ENCODE peak calls at places on chromosomes 6 and 20, in ten cellular contexts. One of them, this sample, is unnamed. For H3K27me3, the result is how much of the 10 kb centered on the place peaks cover.

GRCh38 chr6:150025201-150025917 is at the start of gene RAET1L:
- DNase-seq in bronchial epithelial cell: peak
- DNase-seq in tibial artery: no peak
- DNase-seq in psoas muscle: no peak
- DNase-seq in spleen: no peak
- DNase-seq in gastrocnemius medialis: no peak
- DNase-seq in upper lobe of right lung: no peak
- DNase-seq in fibroblast of lung: peak
- DNase-seq in GM06990: no peak
- DNase-seq in heart left ventricle: no peak
- DNase-seq in this sample: no peak

GRCh38 chr6:165181951-165182414 is 127.4 kb downstream of the C6orf118 start:
- DNase-seq in bronchial epithelial cell: peak
- DNase-seq in tibial artery: no peak
- DNase-seq in psoas muscle: no peak
- DNase-seq in spleen: no peak
- DNase-seq in gastrocnemius medialis: no peak
- DNase-seq in upper lobe of right lung: no peak
- DNase-seq in fibroblast of lung: peak
- DNase-seq in GM06990: no peak
- DNase-seq in heart left ventricle: no peak
- DNase-seq in this sample: no peak

GRCh38 chr20:47141941-47142781 is 214.3 kb downstream of the ZMYND8 start:
- DNase-seq in bronchial epithelial cell: no peak
- DNase-seq in tibial artery: no peak
- DNase-seq in psoas muscle: no peak
- DNase-seq in spleen: no peak
- DNase-seq in gastrocnemius medialis: no peak
- DNase-seq in upper lobe of right lung: no peak
- DNase-seq in fibroblast of lung: peak
- DNase-seq in GM06990: no peak
- DNase-seq in heart left ventricle: no peak
- DNase-seq in this sample: no peak

GRCh38 chr6:165729307-165729936 is 66.4 kb upstream of the PDE10A start:
- DNase-seq in bronchial epithelial cell: peak
- DNase-seq in tibial artery: no peak
- DNase-seq in psoas muscle: no peak
- DNase-seq in spleen: no peak
- DNase-seq in gastrocnemius medialis: no peak
- DNase-seq in upper lobe of right lung: no peak
- DNase-seq in fibroblast of lung: no peak
- DNase-seq in GM06990: no peak
- DNase-seq in heart left ventricle: no peak
- DNase-seq in this sample: no peak

GRCh38 chr20:4820833-4821518 is 99.3 kb downstream of the PRND start:
- DNase-seq in bronchial epithelial cell: peak
- DNase-seq in tibial artery: no peak
- DNase-seq in psoas muscle: no peak
- DNase-seq in spleen: no peak
- DNase-seq in gastrocnemius medialis: no peak
- DNase-seq in upper lobe of right lung: no peak
- DNase-seq in fibroblast of lung: peak
- DNase-seq in GM06990: no peak
- DNase-seq in heart left ventricle: peak
- DNase-seq in this sample: peak

GRCh38 chr6:108116781-108117426 is 42.4 kb upstream of the OSTM1 start:
- DNase-seq in bronchial epithelial cell: no peak
- DNase-seq in tibial artery: no peak
- DNase-seq in psoas muscle: no peak
- DNase-seq in spleen: no peak
- DNase-seq in gastrocnemius medialis: no peak
- DNase-seq in upper lobe of right lung: peak
- DNase-seq in fibroblast of lung: no peak
- DNase-seq in GM06990: no peak
- DNase-seq in heart left ventricle: no peak
- DNase-seq in this sample: no peak

GRCh38 chr6:5214570-5215052 is 46.1 kb downstream of the LYRM4 start:
- DNase-seq in bronchial epithelial cell: peak
- DNase-seq in tibial artery: no peak
- DNase-seq in psoas muscle: no peak
- DNase-seq in spleen: no peak
- DNase-seq in gastrocnemius medialis: no peak
- DNase-seq in upper lobe of right lung: no peak
- DNase-seq in fibroblast of lung: no peak
- DNase-seq in GM06990: peak
- DNase-seq in heart left ventricle: peak
- DNase-seq in this sample: peak

GRCh38 chr6:101396552-101397173 is 3.2 kb downstream of the GRIK2 start:
- DNase-seq in bronchial epithelial cell: peak
- DNase-seq in tibial artery: no peak
- DNase-seq in psoas muscle: peak
- DNase-seq in spleen: no peak
- DNase-seq in gastrocnemius medialis: no peak
- DNase-seq in upper lobe of right lung: no peak
- DNase-seq in fibroblast of lung: peak
- DNase-seq in GM06990: no peak
- DNase-seq in heart left ventricle: peak
- DNase-seq in this sample: no peak

GRCh38 chr6:169153401-169153800 is 100.2 kb downstream of the THBS2 start:
- DNase-seq in bronchial epithelial cell: no peak
- DNase-seq in tibial artery: no peak
- DNase-seq in psoas muscle: no peak
- DNase-seq in spleen: no peak
- DNase-seq in gastrocnemius medialis: no peak
- DNase-seq in upper lobe of right lung: no peak
- DNase-seq in fibroblast of lung: no peak
- DNase-seq in GM06990: no peak
- DNase-seq in heart left ventricle: no peak
- DNase-seq in this sample: no peak

GRCh38 chr6:109325400-109325801 is 56.9 kb downstream of the CD164 start:
- DNase-seq in bronchial epithelial cell: no peak
- DNase-seq in tibial artery: no peak
- DNase-seq in psoas muscle: no peak
- DNase-seq in spleen: no peak
- DNase-seq in gastrocnemius medialis: no peak
- DNase-seq in upper lobe of right lung: no peak
- DNase-seq in fibroblast of lung: no peak
- DNase-seq in GM06990: no peak
- DNase-seq in heart left ventricle: no peak
- DNase-seq in this sample: no peak

GRCh38 chr6:92589970-92590369 is 829.4 kb downstream of the EPHA7 start:
- DNase-seq in bronchial epithelial cell: peak
- DNase-seq in tibial artery: no peak
- DNase-seq in psoas muscle: no peak
- DNase-seq in spleen: no peak
- DNase-seq in gastrocnemius medialis: no peak
- DNase-seq in upper lobe of right lung: no peak
- DNase-seq in fibroblast of lung: peak
- DNase-seq in GM06990: no peak
- DNase-seq in heart left ventricle: no peak
- DNase-seq in this sample: no peak

GRCh38 chr6:36853325-36853724 is 14.1 kb upstream of the CPNE5 start:
- DNase-seq in bronchial epithelial cell: peak
- DNase-seq in tibial artery: peak
- DNase-seq in psoas muscle: peak
- DNase-seq in spleen: no peak
- DNase-seq in gastrocnemius medialis: peak
- DNase-seq in upper lobe of right lung: no peak
- DNase-seq in fibroblast of lung: peak
- DNase-seq in GM06990: no peak
- DNase-seq in heart left ventricle: peak
- DNase-seq in this sample: no peak

GRCh38 chr20:60477958-60478357 is 519.7 kb downstream of the CDH26 start:
- DNase-seq in bronchial epithelial cell: no peak
- DNase-seq in tibial artery: peak
- DNase-seq in psoas muscle: no peak
- DNase-seq in spleen: no peak
- DNase-seq in gastrocnemius medialis: no peak
- DNase-seq in upper lobe of right lung: no peak
- DNase-seq in fibroblast of lung: no peak
- DNase-seq in GM06990: no peak
- DNase-seq in heart left ventricle: no peak
- DNase-seq in this sample: no peak

DNA sequence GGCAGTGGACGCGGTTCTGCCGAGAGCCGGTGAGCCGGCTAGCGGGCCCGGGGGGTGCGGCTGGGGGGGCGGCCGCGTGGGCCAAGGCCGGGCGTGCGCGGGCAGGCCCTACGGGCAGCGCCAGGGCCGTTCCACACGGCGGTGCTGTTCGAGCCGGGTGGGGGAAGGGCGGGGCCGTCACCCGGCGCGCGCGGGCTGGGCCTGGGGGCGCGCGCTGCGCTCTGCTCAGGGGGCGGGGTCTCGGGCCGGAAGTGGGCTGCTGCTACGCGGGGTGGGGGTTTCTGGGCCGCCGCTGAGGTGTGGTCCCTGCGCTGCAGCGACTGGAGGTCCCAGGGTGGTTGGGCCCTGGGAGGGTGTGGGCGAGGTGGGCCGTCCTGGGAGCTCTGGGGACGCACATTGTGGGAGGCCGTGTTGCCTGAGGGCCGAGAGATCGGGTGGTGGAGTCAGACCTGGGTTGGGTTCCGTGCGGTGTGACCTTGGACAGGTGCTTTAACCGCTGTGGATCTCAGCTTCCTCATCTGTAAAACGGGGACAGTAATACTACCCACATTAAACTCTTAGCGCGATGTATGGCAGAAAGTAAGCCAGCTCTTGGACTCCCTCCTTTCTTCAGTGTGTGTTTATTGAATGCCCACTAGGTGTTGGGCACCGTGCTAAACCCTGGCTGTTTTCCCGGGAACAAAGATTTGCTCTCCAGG is 395 bp downstream of the MAPRE1 start:
- DNase-seq in bronchial epithelial cell: no peak
- DNase-seq in tibial artery: peak
- DNase-seq in psoas muscle: peak
- DNase-seq in spleen: peak
- DNase-seq in gastrocnemius medialis: peak
- DNase-seq in upper lobe of right lung: peak
- DNase-seq in fibroblast of lung: peak
- DNase-seq in GM06990: peak
- DNase-seq in heart left ventricle: peak
- DNase-seq in this sample: peak
- TF ChIP-seq CTCF in bronchial epithelial cell: no peak
- TF ChIP-seq CTCF in tibial artery: no peak
- TF ChIP-seq CTCF in psoas muscle: no peak
- TF ChIP-seq CTCF in spleen: peak
- TF ChIP-seq CTCF in gastrocnemius medialis: peak
- TF ChIP-seq CTCF in upper lobe of right lung: no peak
- TF ChIP-seq CTCF in fibroblast of lung: no peak
- TF ChIP-seq CTCF in GM06990: no peak
- TF ChIP-seq CTCF in heart left ventricle: peak
- TF ChIP-seq CTCF in this sample: peak

GRCh38 chr20:51750770-51751388 is 17.3 kb downstream of the ATP9A start:
- DNase-seq in bronchial epithelial cell: no peak
- DNase-seq in tibial artery: no peak
- DNase-seq in psoas muscle: no peak
- DNase-seq in spleen: no peak
- DNase-seq in gastrocnemius medialis: no peak
- DNase-seq in upper lobe of right lung: no peak
- DNase-seq in fibroblast of lung: no peak
- DNase-seq in GM06990: no peak
- DNase-seq in heart left ventricle: no peak
- DNase-seq in this sample: no peak

GRCh38 chr20:51750037-51750769 is 18.0 kb downstream of the ATP9A start:
- DNase-seq in bronchial epithelial cell: peak
- DNase-seq in tibial artery: peak
- DNase-seq in psoas muscle: peak
- DNase-seq in spleen: no peak
- DNase-seq in gastrocnemius medialis: peak
- DNase-seq in upper lobe of right lung: peak
- DNase-seq in fibroblast of lung: peak
- DNase-seq in GM06990: no peak
- DNase-seq in heart left ventricle: peak
- DNase-seq in this sample: peak

GRCh38 chr20:51752343-51752951 is 15.7 kb downstream of the ATP9A start:
- DNase-seq in bronchial epithelial cell: peak
- DNase-seq in tibial artery: no peak
- DNase-seq in psoas muscle: no peak
- DNase-seq in spleen: no peak
- DNase-seq in gastrocnemius medialis: no peak
- DNase-seq in upper lobe of right lung: no peak
- DNase-seq in fibroblast of lung: peak
- DNase-seq in GM06990: no peak
- DNase-seq in heart left ventricle: no peak
- DNase-seq in this sample: no peak

GRCh38 chr20:51747182-51747911 is 20.8 kb downstream of the ATP9A start:
- DNase-seq in bronchial epithelial cell: no peak
- DNase-seq in tibial artery: no peak
- DNase-seq in psoas muscle: no peak
- DNase-seq in spleen: no peak
- DNase-seq in gastrocnemius medialis: no peak
- DNase-seq in upper lobe of right lung: no peak
- DNase-seq in fibroblast of lung: no peak
- DNase-seq in GM06990: no peak
- DNase-seq in heart left ventricle: no peak
- DNase-seq in this sample: no peak

DNA sequence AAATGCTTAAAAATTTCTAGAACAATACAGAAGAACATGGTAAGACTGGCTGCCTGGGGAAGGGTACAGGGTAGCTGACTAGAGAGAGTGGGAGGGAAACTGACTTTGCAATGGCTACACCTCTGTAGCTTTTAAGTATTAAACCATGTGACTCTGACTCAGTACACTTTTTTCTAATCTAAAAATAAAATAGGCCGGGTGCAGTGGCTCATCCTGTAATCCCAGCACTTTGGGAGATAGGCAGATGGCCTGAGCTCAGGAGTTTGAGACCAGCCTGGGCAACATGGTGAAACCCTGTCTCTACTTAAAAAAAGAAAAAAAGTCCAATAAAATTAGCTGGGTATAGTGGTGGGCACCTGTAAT is 18.5 kb downstream of the ATP9A start:
- DNase-seq in bronchial epithelial cell: peak
- DNase-seq in tibial artery: peak
- DNase-seq in psoas muscle: no peak
- DNase-seq in spleen: no peak
- DNase-seq in gastrocnemius medialis: no peak
- DNase-seq in upper lobe of right lung: no peak
- DNase-seq in fibroblast of lung: peak
- DNase-seq in GM06990: no peak
- DNase-seq in heart left ventricle: no peak
- DNase-seq in this sample: no peak
- H3K4me3 ChIP-seq in bronchial epithelial cell: no peak
- H3K4me3 ChIP-seq in tibial artery: no peak
- H3K4me3 ChIP-seq in psoas muscle: no peak
- H3K4me3 ChIP-seq in spleen: no peak
- H3K4me3 ChIP-seq in gastrocnemius medialis: no peak
- H3K4me3 ChIP-seq in upper lobe of right lung: no peak
- H3K4me3 ChIP-seq in fibroblast of lung: no peak
- H3K4me3 ChIP-seq in GM06990: no peak
- H3K4me3 ChIP-seq in heart left ventricle: no peak
- H3K4me3 ChIP-seq in this sample: no peak

GRCh38 chr6:250676-251075 is 41.6 kb upstream of the DUSP22 start:
- DNase-seq in bronchial epithelial cell: peak
- DNase-seq in tibial artery: no peak
- DNase-seq in psoas muscle: no peak
- DNase-seq in spleen: no peak
- DNase-seq in gastrocnemius medialis: no peak
- DNase-seq in upper lobe of right lung: no peak
- DNase-seq in fibroblast of lung: no peak
- DNase-seq in GM06990: no peak
- DNase-seq in heart left ventricle: no peak
- DNase-seq in this sample: no peak
- H3K27me3 ChIP-seq in bronchial epithelial cell: under half
- H3K27me3 ChIP-seq in tibial artery: under half
- H3K27me3 ChIP-seq in psoas muscle: under half
- H3K27me3 ChIP-seq in spleen: under half
- H3K27me3 ChIP-seq in gastrocnemius medialis: under half
- H3K27me3 ChIP-seq in upper lobe of right lung: under half
- H3K27me3 ChIP-seq in fibroblast of lung: under half
- H3K27me3 ChIP-seq in GM06990: under half
- H3K27me3 ChIP-seq in heart left ventricle: under half
- H3K27me3 ChIP-seq in this sample: under half

GRCh38 chr6:31158863-31159855 is 770 bp downstream of the TCF19 start:
- DNase-seq in bronchial epithelial cell: peak
- DNase-seq in tibial artery: no peak
- DNase-seq in psoas muscle: no peak
- DNase-seq in spleen: peak
- DNase-seq in gastrocnemius medialis: no peak
- DNase-seq in upper lobe of right lung: no peak
- DNase-seq in fibroblast of lung: peak
- DNase-seq in GM06990: peak
- DNase-seq in heart left ventricle: no peak
- DNase-seq in this sample: no peak
- TF ChIP-seq CTCF in bronchial epithelial cell: peak
- TF ChIP-seq CTCF in tibial artery: no peak
- TF ChIP-seq CTCF in psoas muscle: no peak
- TF ChIP-seq CTCF in spleen: no peak
- TF ChIP-seq CTCF in gastrocnemius medialis: no peak
- TF ChIP-seq CTCF in upper lobe of right lung: no peak
- TF ChIP-seq CTCF in fibroblast of lung: no peak
- TF ChIP-seq CTCF in GM06990: peak
- TF ChIP-seq CTCF in heart left ventricle: no peak
- TF ChIP-seq CTCF in this sample: no peak